ENCODE peak calls at places on chromosomes 1 and 21, in four cellular contexts. C, T, D and Y are unnamed samples.

GRCh38 chr1:114315601-114316000 is 161.9 kb upstream of the SYT6 start:
- DNase-seq in C (no peak), T (peak), D (no peak), Y (no peak)

GRCh38 chr1:24526940-24527542 is 24.4 kb downstream of the RCAN3 start:
- DNase-seq in C (no peak), T (peak), D (no peak), Y (peak)

GRCh38 chr1:218361298-218362065 is 16.3 kb downstream of the TGFB2 start:
- DNase-seq in C (no peak), T (no peak), D (no peak), Y (no peak)

GRCh38 chr1:20578721-20579380 is 10.0 kb upstream of the CDA start:
- DNase-seq in C (no peak), T (no peak), D (no peak), Y (no peak)

GRCh38 chr1:5717031-5717682 is 275.1 kb downstream of the NPHP4 start:
- DNase-seq in C (no peak), T (no peak), D (no peak), Y (no peak)

GRCh38 chr1:225996946-225997545 is 2.1 kb downstream of the SDE2 start:
- DNase-seq in C (no peak), T (no peak), D (no peak), Y (no peak)

GRCh38 chr1:40141878-40142535 is 19.2 kb upstream of the RLF start:
- DNase-seq in C (no peak), T (no peak), D (no peak), Y (no peak)

GRCh38 chr1:246497331-246497915 is 9.7 kb downstream of the SMYD3 start:
- DNase-seq in C (no peak), T (no peak), D (no peak), Y (peak)

GRCh38 chr1:110690966-110691365 is 16.2 kb upstream of the KCNA3 start:
- DNase-seq in C (no peak), T (no peak), D (no peak), Y (no peak)

GRCh38 chr1:42966688-42967609 is 8.3 kb upstream of the SLC2A1 start:
- DNase-seq in C (no peak), T (peak), D (no peak), Y (peak)

GRCh38 chr1:214523124-214523824 is 28.1 kb downstream of the PTPN14 start:
- DNase-seq in C (no peak), T (no peak), D (no peak), Y (no peak)

GRCh38 chr21:45318556-45319341 is 31.1 kb upstream of the POFUT2 start:
- DNase-seq in C (peak), T (no peak), D (peak), Y (no peak)

GRCh38 chr21:35753308-35753707 is 307.0 kb downstream of the SETD4 start:
- DNase-seq in C (no peak), T (no peak), D (no peak), Y (no peak)

GRCh38 chr21:15645830-15646229 is 84.0 kb upstream of the USP25 start:
- DNase-seq in C (no peak), T (no peak), D (no peak), Y (no peak)

GRCh38 chr1:156815851-156816536 is 654 bp downstream of the SH2D2A start:
- DNase-seq in C (no peak), T (no peak), D (peak), Y (no peak)

GRCh38 chr1:119966020-119966419 is 69.7 kb upstream of the ADAM30 start:
- DNase-seq in C (peak), T (no peak), D (no peak), Y (no peak)

GRCh38 chr1:205804605-205805004 is 8.4 kb downstream of the SLC41A1 start:
- DNase-seq in C (no peak), T (no peak), D (no peak), Y (no peak)

GRCh38 chr1:183185941-183186490 is at the start of gene LAMC2:
- DNase-seq in C (no peak), T (peak), D (no peak), Y (peak)

GRCh38 chr1:12539705-12540579 is 78.1 kb downstream of the DHRS3 start:
- DNase-seq in C (peak), T (peak), D (peak), Y (no peak)

GRCh38 chr1:62906428-62906886 is 122.5 kb downstream of the ATG4C start:
- DNase-seq in C (no peak), T (no peak), D (no peak), Y (no peak)

GRCh38 chr21:37000381-37000780 is 6.1 kb upstream of the RIPPLY3 start:
- DNase-seq in C (no peak), T (no peak), D (no peak), Y (no peak)

GRCh38 chr1:36304970-36305914 is 926 bp upstream of the SH3D21 start:
- DNase-seq in C (no peak), T (no peak), D (no peak), Y (peak)

GRCh38 chr21:45580576-45581321 is 38.5 kb upstream of the SLC19A1 start:
- DNase-seq in C (no peak), T (no peak), D (peak), Y (no peak)

GRCh38 chr1:6423321-6423999 is 1.1 kb upstream of the ESPN start:
- DNase-seq in C (no peak), T (peak), D (no peak), Y (peak)

GRCh38 chr1:108503062-108503740 is 53.1 kb downstream of the NBPF6 start:
- DNase-seq in C (no peak), T (peak), D (no peak), Y (no peak)

GRCh38 chr1:109186704-109187071 is 27.0 kb upstream of the SARS1 start:
- DNase-seq in C (no peak), T (no peak), D (no peak), Y (no peak)

GRCh38 chr1:193356249-193356648 is 169.8 kb upstream of the B3GALT2 start:
- DNase-seq in C (peak), T (no peak), D (no peak), Y (no peak)

GRCh38 chr1:17370618-17371017 is 1.4 kb upstream of the PADI6 start:
- DNase-seq in C (no peak), T (no peak), D (no peak), Y (peak)

GRCh38 chr1:215104283-215104682 is 21.7 kb downstream of the KCNK2 start:
- DNase-seq in C (no peak), T (no peak), D (no peak), Y (no peak)

GRCh38 chr1:52706941-52707926 is 9.1 kb upstream of the COA7 start:
- DNase-seq in C (no peak), T (peak), D (no peak), Y (peak)

GRCh38 chr1:219347843-219348475 is 174.3 kb downstream of the LYPLAL1 start:
- DNase-seq in C (peak), T (no peak), D (peak), Y (no peak)

GRCh38 chr1:95238304-95238703 is 4.3 kb downstream of the RWDD3 start:
- DNase-seq in C (no peak), T (no peak), D (no peak), Y (no peak)
- H3K4me3 ChIP-seq in C (no peak), T (no peak), D (no peak), Y (no peak)

DNA sequence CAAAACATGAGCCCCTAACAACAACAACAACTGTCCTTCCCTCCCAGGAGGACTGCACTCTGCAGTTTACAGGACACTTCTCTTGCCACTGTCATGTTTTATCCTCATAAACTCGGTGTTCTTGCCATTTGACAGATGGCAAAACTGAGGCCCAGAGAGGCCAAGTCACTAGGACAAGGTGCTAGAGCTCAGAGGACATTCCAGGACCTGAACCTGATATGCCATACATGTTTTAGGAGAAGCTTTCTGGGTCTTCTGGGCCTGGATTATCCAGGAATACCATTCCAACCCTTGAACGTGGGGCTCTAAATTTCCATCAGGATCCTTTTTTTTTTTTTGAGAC is 19.4 kb upstream of the TENT5B start:
- DNase-seq in C (no peak), T (no peak), D (no peak), Y (no peak)
- H3K4me3 ChIP-seq in C (no peak), T (no peak), D (peak), Y (no peak)

GRCh38 chr1:159892944-159893343 is 7.0 kb downstream of the CFAP45 start:
- DNase-seq in C (no peak), T (no peak), D (no peak), Y (peak)

GRCh38 chr1:159896086-159896930 is 3.7 kb downstream of the CFAP45 start:
- DNase-seq in C (peak), T (no peak), D (no peak), Y (no peak)

GRCh38 chr1:159889821-159890252 is 10.1 kb downstream of the CFAP45 start:
- DNase-seq in C (peak), T (no peak), D (no peak), Y (no peak)

GRCh38 chr1:159889202-159889601 is 10.8 kb downstream of the CFAP45 start:
- DNase-seq in C (no peak), T (no peak), D (no peak), Y (no peak)

GRCh38 chr1:159891275-159892157 is 8.4 kb downstream of the CFAP45 start:
- DNase-seq in C (peak), T (peak), D (peak), Y (peak)
- H3K4me3 ChIP-seq in C (no peak), T (no peak), D (no peak), Y (no peak)

GRCh38 chr1:57615956-57616355 is 192.1 kb upstream of the DAB1 start:
- DNase-seq in C (no peak), T (no peak), D (no peak), Y (no peak)
- H3K4me3 ChIP-seq in C (no peak), T (no peak), D (no peak), Y (no peak)

GRCh38 chr1:150695561-150695960 is 1.4 kb downstream of the GOLPH3L start:
- DNase-seq in C (no peak), T (no peak), D (no peak), Y (peak)
- H3K4me3 ChIP-seq in C (no peak), T (no peak), D (no peak), Y (no peak)

DNA sequence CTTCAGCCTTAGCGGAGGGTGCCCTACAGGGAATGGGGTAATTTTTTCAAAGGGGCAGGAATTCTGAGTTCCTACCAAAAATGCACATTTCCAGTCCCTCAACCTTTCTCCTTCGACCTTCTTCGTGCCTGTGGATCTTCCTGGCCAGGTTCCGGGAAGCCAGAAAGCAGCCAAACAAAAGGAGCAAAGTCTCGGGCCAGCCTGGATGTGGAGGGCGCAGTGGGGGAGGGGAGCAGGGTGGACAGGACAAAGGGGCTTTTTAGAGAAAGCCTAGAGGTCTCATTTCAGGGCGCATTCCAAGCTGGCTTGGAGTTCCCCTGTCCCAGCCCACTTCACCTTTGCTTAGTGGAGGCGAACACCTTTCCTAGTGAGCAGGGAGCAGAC is 2.9 kb upstream of the INAVA start:
- DNase-seq in C (no peak), T (peak), D (no peak), Y (peak)
- H3K4me3 ChIP-seq in C (peak), T (peak), D (peak), Y (peak)